ENCODE peak calls at places on chromosomes 6 and 20, in four cellular contexts. C, Q, H and K are unnamed samples.

GRCh38 chr20:9439806-9440205 is 74.6 kb upstream of the LAMP5 start:
- DNase-seq in Q (no peak), C (no peak), H (no peak), K (no peak)

GRCh38 chr6:161477901-161478425 is 204.1 kb upstream of the AGPAT4 start:
- DNase-seq in C (no peak), Q (no peak), H (no peak), K (no peak)

GRCh38 chr6:99520855-99521556 is 5.8 kb upstream of the USP45 start:
- DNase-seq in H (no peak), C (peak; percentile 86), Q (peak; percentile 87), K (peak; percentile 60)

GRCh38 chr6:156719720-156720563 is 57.2 kb upstream of the ARID1B start:
- DNase-seq in C (peak; percentile 84), Q (peak; percentile 87), H (peak; percentile 65), K (peak; percentile 52)

GRCh38 chr6:13248053-13248452 is 80.3 kb downstream of the TBC1D7 start:
- DNase-seq in C (no peak), Q (no peak), H (no peak), K (no peak)

GRCh38 chr20:17896771-17897369 is 71.7 kb downstream of the SNX5 start:
- DNase-seq in H (peak; percentile 48), C (no peak), Q (no peak), K (no peak)

GRCh38 chr6:148416309-148416965 is 73.8 kb downstream of the SASH1 start:
- DNase-seq in H (no peak), Q (no peak), C (no peak), K (no peak)

GRCh38 chr6:165689699-165690098 is 26.7 kb upstream of the PDE10A start:
- DNase-seq in Q (no peak), C (no peak), H (no peak), K (no peak)

GRCh38 chr6:6277418-6277817 is 43.0 kb downstream of the F13A1 start:
- DNase-seq in H (no peak), Q (no peak), C (peak; percentile 46), K (no peak)

GRCh38 chr6:108027594-108027993 is 46.9 kb downstream of the OSTM1 start:
- DNase-seq in C (no peak), Q (peak; percentile 15), H (no peak), K (no peak)

GRCh38 chr20:10730629-10731183 is 56.9 kb upstream of the JAG1 start:
- DNase-seq in Q (no peak), H (no peak), C (no peak), K (no peak)

GRCh38 chr6:6678811-6679210 is 90.3 kb downstream of the LY86 start:
- DNase-seq in Q (no peak), H (no peak), C (no peak), K (no peak)

GRCh38 chr20:25470045-25470444 is 62.6 kb downstream of the GINS1 start:
- DNase-seq in Q (peak; percentile 64), H (peak; percentile 13), C (peak; percentile 73), K (peak; percentile 52)

GRCh38 chr6:11869656-11870340 is 91.2 kb upstream of the ADTRP start:
- DNase-seq in C (no peak), Q (no peak), H (no peak), K (no peak)

GRCh38 chr6:72968704-72969103 is 256.6 kb downstream of the KHDC1L start:
- DNase-seq in C (no peak), H (no peak), Q (no peak), K (no peak)

GRCh38 chr20:41483553-41483930 is 116.9 kb upstream of the EMILIN3 start:
- DNase-seq in H (no peak), C (no peak), Q (no peak), K (no peak)

GRCh38 chr6:136289327-136289578 is 393 bp downstream of the BCLAF1 start:
- DNase-seq in H (peak; percentile 68), C (peak; percentile 91), Q (peak; percentile 94), K (peak; percentile 49)

GRCh38 chr20:24738981-24739633 is 210.0 kb upstream of the CST7 start:
- DNase-seq in H (peak; percentile 9), C (no peak), Q (no peak), K (no peak)

GRCh38 chr6:137811912-137812553 is 55.0 kb upstream of the TNFAIP3 start:
- DNase-seq in H (no peak), Q (no peak), C (peak; percentile 38), K (no peak)

GRCh38 chr6:137811121-137811911 is 55.7 kb upstream of the TNFAIP3 start:
- DNase-seq in Q (peak; percentile 83), H (peak; percentile 95), C (peak; percentile 93), K (peak; percentile 55)

GRCh38 chr6:137816133-137816579 is 50.9 kb upstream of the TNFAIP3 start:
- DNase-seq in C (peak; percentile 21), Q (no peak), H (no peak), K (no peak)

GRCh38 chr6:137810554-137811120 is 56.4 kb upstream of the TNFAIP3 start:
- DNase-seq in Q (no peak), C (peak; percentile 36), H (no peak), K (no peak)

DNA sequence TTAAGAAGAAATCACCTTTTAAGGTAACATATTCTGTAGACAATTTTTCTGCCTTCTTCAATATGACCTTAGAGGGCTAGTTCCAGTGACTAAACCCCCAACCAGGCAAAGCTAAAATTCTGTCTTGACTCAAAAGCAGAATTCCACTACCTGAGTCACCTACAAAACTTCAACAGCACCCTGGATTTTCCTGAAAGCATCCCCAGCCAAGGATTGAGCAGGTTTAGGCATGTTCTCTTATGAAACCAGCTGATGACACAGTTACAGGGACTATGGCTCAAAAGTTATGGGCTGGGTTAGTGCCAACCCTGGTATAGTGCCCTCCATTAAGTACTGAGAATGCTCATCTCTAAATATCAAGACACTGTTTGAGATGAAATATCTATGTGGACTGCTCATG is 53.8 kb upstream of the TNFAIP3 start:
- DNase-seq in H (no peak), C (no peak), Q (no peak), K (no peak)
- TF ChIP-seq POLR2AphosphoS5 in H (no peak), C (no peak), Q (no peak), K (no peak)

GRCh38 chr20:51259455-51259854 is 236.5 kb upstream of the KCNG1 start:
- DNase-seq in Q (no peak), C (no peak), H (no peak), K (no peak)
- TF ChIP-seq SPI1 in Q (no peak), C (no peak), H (no peak), K (no peak)

DNA sequence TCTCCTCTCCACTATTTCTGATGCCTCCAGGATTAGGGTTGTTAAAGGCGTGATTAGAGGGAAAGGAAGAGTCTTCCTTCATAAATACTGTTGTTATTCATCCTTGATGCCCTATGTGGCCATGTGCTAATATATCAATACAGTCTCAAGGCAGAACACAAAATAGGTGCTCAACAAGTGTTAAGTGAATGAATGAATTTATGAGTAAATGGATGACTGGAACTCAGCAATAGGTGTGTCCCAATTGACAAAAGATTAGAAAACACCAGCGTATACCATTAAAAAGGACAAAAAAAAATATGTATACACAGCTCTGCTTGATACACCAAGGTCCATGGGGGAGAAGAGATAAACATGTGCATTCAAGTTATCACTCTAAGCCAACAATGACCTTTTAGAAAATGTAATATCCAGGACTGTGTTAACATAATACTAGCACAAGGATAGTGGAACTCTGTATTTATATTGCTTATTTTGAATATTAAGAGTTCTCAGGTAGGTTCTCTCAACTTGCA is 171.2 kb upstream of the MYLIP start:
- DNase-seq in Q (no peak), H (no peak), C (no peak), K (no peak)
- TF ChIP-seq POLR2AphosphoS5 in Q (no peak), H (no peak), C (no peak), K (no peak)

GRCh38 chr20:1537731-1538058 is 19.8 kb downstream of the SIRPD start:
- DNase-seq in Q (no peak), H (no peak), C (peak; percentile 98), K (no peak)
- TF ChIP-seq SPI1 in Q (peak; percentile 45), H (peak; percentile 76), C (peak; percentile 95), K (peak; percentile 75)

GRCh38 chr6:43772571-43773049 is 2.6 kb downstream of the VEGFA start:
- DNase-seq in H (no peak), Q (peak; percentile 58), C (peak; percentile 30), K (no peak)

GRCh38 chr6:43774776-43775583 is 5.0 kb downstream of the VEGFA start:
- DNase-seq in Q (peak; percentile 93), H (no peak), C (peak; percentile 78), K (peak; percentile 83)

GRCh38 chr6:43773981-43774775 is 4.2 kb downstream of the VEGFA start:
- DNase-seq in C (no peak), Q (no peak), H (no peak), K (no peak)

GRCh38 chr6:43771858-43772570 is 2.0 kb downstream of the VEGFA start:
- DNase-seq in C (peak; percentile 73), H (no peak), Q (peak; percentile 91), K (peak; percentile 75)

GRCh38 chr6:43773050-43773956 is 3.3 kb downstream of the VEGFA start:
- DNase-seq in H (no peak), C (peak; percentile 87), Q (peak; percentile 92), K (peak; percentile 81)
- TF ChIP-seq POLR2AphosphoS5 in H (no peak), C (no peak), Q (peak; percentile 45), K (no peak)

GRCh38 chr20:3866464-3866863 is 19.8 kb downstream of the MAVS start:
- DNase-seq in Q (no peak), H (no peak), C (no peak), K (no peak)
- TF ChIP-seq SPI1 in Q (no peak), H (no peak), C (no peak), K (no peak)

GRCh38 chr6:70668499-70668812 is 773 bp downstream of the SMAP1 start:
- DNase-seq in C (no peak), Q (peak; percentile 41), H (no peak), K (no peak)

GRCh38 chr6:70666726-70667125 is 957 bp upstream of the SMAP1 start:
- DNase-seq in C (peak; percentile 40), H (no peak), Q (no peak), K (no peak)

GRCh38 chr6:70667711-70668498 is at the start of gene SMAP1:
- DNase-seq in C (peak; percentile 93), H (peak; percentile 72), Q (peak; percentile 97), K (peak; percentile 88)

GRCh38 chr6:70667256-70667710 is 400 bp upstream of the SMAP1 start:
- DNase-seq in H (no peak), Q (no peak), C (no peak), K (no peak)

GRCh38 chr6:70669133-70669532 is 1.4 kb downstream of the SMAP1 start:
- DNase-seq in C (no peak), H (no peak), Q (no peak), K (no peak)
- TF ChIP-seq POLR2AphosphoS5 in C (no peak), H (no peak), Q (no peak), K (no peak)

DNA sequence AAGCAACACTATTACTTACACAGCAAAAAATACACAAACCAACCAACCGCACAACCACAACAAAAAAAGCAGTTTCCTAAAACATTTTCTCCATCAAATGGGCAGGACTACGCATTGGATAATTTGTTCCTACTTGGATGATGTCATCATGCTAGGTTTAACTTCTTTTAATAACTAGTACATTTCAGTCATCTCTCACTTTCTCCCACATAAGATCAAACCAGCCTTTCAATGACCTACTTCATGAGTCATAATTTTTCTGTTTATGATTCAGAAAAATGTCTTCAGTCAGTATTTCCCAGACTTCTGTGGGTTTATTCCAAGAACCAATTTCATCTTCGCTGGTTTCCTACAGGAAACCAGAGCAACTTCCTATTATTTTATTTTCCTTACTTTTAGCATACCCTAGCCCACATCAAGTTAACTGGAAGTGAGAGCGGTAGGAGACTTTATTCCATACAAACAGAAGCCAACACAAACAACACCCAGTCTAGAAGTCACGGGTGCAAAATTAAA is 134.2 kb downstream of the GMDS start:
- DNase-seq in Q (no peak), C (no peak), H (peak; percentile 27), K (no peak)
- TF ChIP-seq SPI1 in Q (no peak), C (no peak), H (no peak), K (no peak)